ENCODE peak calls at places on chromosomes 13 and 19, in six cellular contexts. T is HFF-Myc, Q is AG04450, Y is body of pancreas, K is heart right ventricle, W is cardiac muscle cell. D is an unnamed sample.

GRCh38 chr13:112354330-112355273 is 21.6 kb upstream of the SPACA7 start:
- DNase-seq in T (no peak), Q (no peak), Y (no peak), K (no peak), W (no peak), D (no peak)

GRCh38 chr13:100473087-100473486 is 115.5 kb downstream of the GGACT start:
- DNase-seq in T (no peak), Q (no peak), Y (no peak), K (no peak), W (no peak), D (no peak)

GRCh38 chr13:99390601-99391000 is 83.4 kb upstream of the GPR183 start:
- DNase-seq in T (no peak), Q (no peak), Y (no peak), K (no peak), W (no peak), D (no peak)

GRCh38 chr13:24233351-24233901 is 72.9 kb downstream of the SPATA13 start:
- DNase-seq in T (no peak), Q (peak), Y (no peak), K (no peak), W (peak), D (no peak)

GRCh38 chr13:99301056-99301838 is 6.0 kb downstream of the GPR183 start:
- DNase-seq in T (no peak), Q (no peak), Y (no peak), K (no peak), W (no peak), D (no peak)

GRCh38 chr19:33438016-33438671 is 64.6 kb downstream of the CEBPG start:
- DNase-seq in T (no peak), Q (no peak), Y (peak), K (peak), W (peak), D (no peak)

GRCh38 chr19:14149509-14149994 is 13.2 kb upstream of the ASF1B start:
- DNase-seq in T (no peak), Q (no peak), Y (peak), K (peak), W (peak), D (no peak)

GRCh38 chr13:37326319-37326718 is 220.9 kb upstream of the CSNK1A1L start:
- DNase-seq in T (no peak), Q (no peak), Y (no peak), K (no peak), W (peak), D (no peak)

GRCh38 chr13:43663474-43664090 is 123.2 kb downstream of the ENOX1 start:
- DNase-seq in T (no peak), Q (peak), Y (no peak), K (no peak), W (peak), D (no peak)

GRCh38 chr19:13505761-13506549 is at the start of gene CACNA1A:
- DNase-seq in T (no peak), Q (no peak), Y (peak), K (no peak), W (peak), D (no peak)

GRCh38 chr19:704447-704741 is 4.3 kb upstream of the PALM start:
- DNase-seq in T (no peak), Q (no peak), Y (no peak), K (no peak), W (no peak), D (no peak)

GRCh38 chr19:40305403-40305802 is 20.3 kb upstream of the AKT2 start:
- DNase-seq in T (peak), Q (peak), Y (peak), K (peak), W (peak), D (no peak)

GRCh38 chr13:51373451-51373850 is 34.0 kb downstream of the SERPINE3 start:
- DNase-seq in T (no peak), Q (no peak), Y (no peak), K (no peak), W (no peak), D (no peak)

GRCh38 chr19:46610851-46611770 is 10.0 kb downstream of the CALM3 start:
- DNase-seq in T (no peak), Q (no peak), Y (peak), K (no peak), W (peak), D (no peak)

GRCh38 chr13:102452831-102453230 is 51.0 kb upstream of the FGF14 start:
- DNase-seq in T (no peak), Q (no peak), Y (no peak), K (no peak), W (no peak), D (no peak)

GRCh38 chr19:38730731-38731589 is 13.3 kb downstream of the CAPN12 start:
- DNase-seq in T (no peak), Q (no peak), Y (peak), K (no peak), W (no peak), D (no peak)

GRCh38 chr13:46089213-46089612 is 15.6 kb downstream of the CPB2 start:
- DNase-seq in T (no peak), Q (no peak), Y (no peak), K (no peak), W (no peak), D (no peak)

GRCh38 chr13:94505730-94506129 is 26.2 kb upstream of the DCT start:
- DNase-seq in T (no peak), Q (no peak), Y (no peak), K (no peak), W (no peak), D (no peak)

GRCh38 chr13:61414686-61415664 is 674 bp downstream of the PCDH20 start:
- DNase-seq in T (no peak), Q (no peak), Y (peak), K (no peak), W (peak), D (no peak)

DNA sequence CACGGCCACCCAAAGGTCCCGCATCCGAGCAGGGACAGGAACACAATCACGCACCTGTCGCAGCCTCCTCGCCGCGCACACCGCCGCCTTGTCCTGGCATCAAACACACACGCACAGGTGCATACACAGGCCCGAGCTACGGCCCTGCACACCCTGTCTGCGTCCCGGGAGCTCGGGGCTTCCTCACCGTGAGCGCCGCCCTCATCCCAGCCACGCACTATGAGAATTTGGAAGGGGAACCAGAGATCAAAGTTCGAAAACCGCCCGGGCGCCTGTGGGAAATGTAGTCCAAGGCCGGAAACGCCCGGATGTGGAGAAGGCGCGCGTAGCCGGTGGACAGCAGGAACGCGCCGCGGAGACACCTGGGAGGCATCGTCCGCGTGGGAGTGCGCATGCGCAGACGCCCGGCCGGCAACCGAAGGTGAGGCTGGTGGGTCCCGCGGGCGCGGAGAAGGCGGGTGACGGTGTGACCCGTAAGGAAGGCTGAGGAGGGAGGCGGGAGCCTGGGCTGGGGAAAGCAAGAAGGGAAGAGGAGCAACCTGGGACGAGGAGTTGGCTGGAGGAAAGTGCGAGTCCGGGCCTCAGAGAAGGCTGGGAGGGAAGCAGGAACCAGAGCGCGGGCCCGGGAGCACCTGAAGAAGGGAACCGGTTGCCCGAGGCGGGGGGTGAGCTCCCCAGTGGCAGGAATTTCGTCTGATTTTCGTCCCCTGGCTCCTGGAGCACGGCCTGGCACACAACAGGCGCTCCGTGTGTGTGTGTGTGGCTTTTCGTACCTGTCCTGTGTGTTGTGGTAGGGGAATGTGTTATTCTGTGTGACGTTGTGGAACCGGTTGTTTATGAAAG is at the start of gene ZNF567:
- DNase-seq in T (peak), Q (peak), Y (peak), K (peak), W (peak), D (peak)
- TF ChIP-seq CTCF in T (no peak), Q (no peak), Y (no peak), K (no peak), W (no peak), D (no peak)

GRCh38 chr13:42333613-42334328 is 61.8 kb downstream of the AKAP11 start:
- DNase-seq in T (no peak), Q (no peak), Y (no peak), K (no peak), W (peak), D (no peak)

GRCh38 chr13:42337808-42338600 is 66.1 kb downstream of the AKAP11 start:
- DNase-seq in T (no peak), Q (no peak), Y (no peak), K (no peak), W (no peak), D (no peak)

GRCh38 chr13:42330991-42331390 is 59.0 kb downstream of the AKAP11 start:
- DNase-seq in T (no peak), Q (no peak), Y (no peak), K (no peak), W (no peak), D (no peak)

GRCh38 chr13:42329239-42329638 is 57.3 kb downstream of the AKAP11 start:
- DNase-seq in T (no peak), Q (no peak), Y (no peak), K (no peak), W (no peak), D (no peak)

DNA sequence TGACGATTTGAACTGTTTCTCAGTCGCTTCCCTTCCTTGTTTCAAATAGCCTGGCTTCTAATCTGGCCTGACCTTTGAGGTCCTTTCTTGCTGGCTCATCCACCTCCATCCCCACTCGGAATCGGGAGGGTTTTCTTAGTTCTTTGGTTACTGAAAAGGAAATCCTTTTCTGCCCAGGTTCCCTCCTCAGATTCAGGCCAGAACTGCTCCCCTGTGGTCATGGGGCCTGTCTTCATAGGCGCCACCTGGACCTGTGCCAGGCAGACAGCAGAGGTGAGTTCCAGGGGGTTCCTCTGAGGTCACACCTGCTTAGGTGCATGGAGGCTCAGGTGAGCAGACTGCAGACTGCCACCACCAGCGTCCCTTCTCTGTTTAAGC is 62.4 kb downstream of the AKAP11 start:
- DNase-seq in T (no peak), Q (no peak), Y (peak), K (no peak), W (no peak), D (no peak)
- TF ChIP-seq CTCF in T (no peak), Q (no peak), Y (no peak), K (no peak), W (no peak), D (no peak)

DNA sequence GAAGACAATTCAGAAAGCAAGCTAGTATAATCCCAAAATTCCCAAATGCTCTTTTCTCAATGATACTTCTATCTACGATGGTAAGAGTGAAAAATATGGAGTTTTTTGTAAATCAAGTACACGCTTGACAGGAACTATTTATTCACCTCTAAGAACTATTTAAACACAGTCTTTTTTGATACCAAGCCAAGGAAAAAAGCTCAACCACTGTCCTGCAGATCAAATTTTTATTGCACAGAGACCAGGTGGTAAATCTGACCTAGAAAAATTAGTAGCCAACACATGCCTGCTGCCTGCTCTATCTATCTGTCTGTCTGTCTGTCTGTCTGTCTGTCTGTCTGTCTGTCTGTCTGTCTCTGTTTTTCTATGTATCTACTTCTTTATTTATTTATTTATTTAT is 292.2 kb downstream of the MZT1 start:
- DNase-seq in T (no peak), Q (no peak), Y (no peak), K (no peak), W (no peak), D (no peak)
- TF ChIP-seq CTCF in T (no peak), Q (no peak), Y (no peak), K (no peak), W (no peak), D (no peak)

GRCh38 chr19:30688696-30689095 is 316.5 kb downstream of the ZNF536 start:
- DNase-seq in T (no peak), Q (no peak), Y (no peak), K (no peak), W (no peak), D (no peak)

GRCh38 chr19:30685601-30686000 is 313.4 kb downstream of the ZNF536 start:
- DNase-seq in T (no peak), Q (no peak), Y (no peak), K (no peak), W (no peak), D (no peak)

GRCh38 chr19:30686252-30686762 is 314.1 kb downstream of the ZNF536 start:
- DNase-seq in T (no peak), Q (no peak), Y (no peak), K (no peak), W (peak), D (no peak)

GRCh38 chr19:30684613-30685012 is 312.4 kb downstream of the ZNF536 start:
- DNase-seq in T (no peak), Q (no peak), Y (no peak), K (no peak), W (no peak), D (no peak)

DNA sequence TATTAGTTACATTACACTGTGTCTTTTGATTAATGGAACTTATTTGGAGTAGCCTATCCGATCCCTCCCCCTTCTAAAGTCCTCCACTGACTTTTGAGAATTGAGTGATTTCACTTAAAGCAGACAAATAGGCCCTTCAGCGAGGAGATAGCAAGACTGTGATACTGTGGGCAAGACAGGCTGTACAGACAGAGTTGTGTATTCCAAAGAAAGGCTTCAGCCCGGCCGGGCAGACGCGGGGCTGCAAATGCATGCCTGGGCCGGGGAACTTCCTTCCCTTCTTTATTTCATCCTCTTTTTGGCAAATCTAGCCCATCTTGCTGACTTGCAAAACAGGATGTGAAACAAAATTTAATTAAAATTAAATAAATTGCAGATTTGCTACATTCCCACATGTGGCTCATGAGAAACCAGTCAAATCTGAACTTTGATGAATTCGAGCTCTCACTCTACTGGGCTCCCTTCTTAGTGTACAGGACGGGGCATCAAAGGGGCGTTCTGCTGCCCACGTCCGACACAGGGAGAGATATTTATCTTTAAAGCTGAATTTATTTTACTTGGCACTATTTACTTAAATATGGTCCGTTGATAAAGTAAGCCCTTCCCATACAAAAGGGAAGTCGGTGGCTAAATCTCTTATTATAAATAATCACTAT is 314.9 kb downstream of the ZNF536 start:
- DNase-seq in T (no peak), Q (no peak), Y (no peak), K (no peak), W (no peak), D (no peak)
- TF ChIP-seq CTCF in T (no peak), Q (no peak), Y (no peak), K (no peak), W (no peak), D (no peak)

DNA sequence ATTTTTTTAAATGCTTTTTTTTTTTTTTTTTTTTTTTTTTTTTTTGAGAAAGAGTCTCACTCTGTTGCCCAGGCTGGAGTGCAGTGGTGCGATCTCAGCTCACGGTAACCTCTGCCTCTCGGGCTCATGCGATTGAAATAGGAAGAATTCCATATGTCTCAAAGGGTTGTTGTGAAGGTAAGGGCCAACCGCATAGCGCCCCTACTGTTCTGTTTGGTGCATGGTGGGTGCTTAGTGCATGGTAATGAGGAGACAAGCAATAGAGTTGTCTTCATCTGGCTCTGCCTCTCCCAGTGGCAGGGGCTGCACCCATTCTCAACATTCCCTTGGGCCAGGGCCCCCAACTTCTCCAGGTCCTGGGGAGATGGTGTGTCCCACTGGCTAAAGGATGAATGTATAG is 68.7 kb downstream of the RASL11A start:
- DNase-seq in T (peak), Q (no peak), Y (peak), K (no peak), W (peak), D (no peak)
- TF ChIP-seq CTCF in T (peak), Q (peak), Y (peak), K (peak), W (peak), D (no peak)

D was measured in omental fat pad.